ENCODE peak calls at places on chromosomes 13 and 19, in eight cellular contexts. One of them, this sample, is unnamed.

GRCh38 chr19:29969891-29970290 is 27.9 kb downstream of the URI1 start:
- DNase-seq in mucosa of gallbladder: no peak
- DNase-seq in dermis microvascular lymphatic vessel endothelial cell: no peak
- DNase-seq in aorta: no peak
- DNase-seq in MV-4-11: no peak
- DNase-seq in NCI-H774: no peak
- DNase-seq in activated gamma-delta T cell: no peak
- DNase-seq in uterus: no peak
- DNase-seq in this sample: no peak

GRCh38 chr19:861756-862528 is 2.5 kb downstream of the CFD start:
- DNase-seq in dermis microvascular lymphatic vessel endothelial cell: no peak
- DNase-seq in MV-4-11: peak; percentile 78
- DNase-seq in aorta: no peak
- DNase-seq in uterus: no peak
- DNase-seq in activated gamma-delta T cell: peak; percentile 54
- DNase-seq in mucosa of gallbladder: no peak
- DNase-seq in NCI-H774: peak; percentile 64
- DNase-seq in this sample: peak; percentile 74

GRCh38 chr19:45153339-45154063 is 7.3 kb downstream of the NKPD1 start:
- DNase-seq in uterus: peak; percentile 42
- DNase-seq in MV-4-11: no peak
- DNase-seq in activated gamma-delta T cell: no peak
- DNase-seq in dermis microvascular lymphatic vessel endothelial cell: no peak
- DNase-seq in NCI-H774: no peak
- DNase-seq in aorta: peak; percentile 78
- DNase-seq in mucosa of gallbladder: peak; percentile 21
- DNase-seq in this sample: peak; percentile 49

GRCh38 chr13:65768545-65768944 is 1461.6 kb downstream of the PCDH9 start:
- DNase-seq in mucosa of gallbladder: no peak
- DNase-seq in NCI-H774: no peak
- DNase-seq in aorta: no peak
- DNase-seq in MV-4-11: no peak
- DNase-seq in uterus: no peak
- DNase-seq in dermis microvascular lymphatic vessel endothelial cell: no peak
- DNase-seq in activated gamma-delta T cell: no peak
- DNase-seq in this sample: no peak

GRCh38 chr19:11378319-11379189 is 4.1 kb downstream of the SWSAP1 start:
- DNase-seq in MV-4-11: peak; percentile 18
- DNase-seq in aorta: no peak
- DNase-seq in NCI-H774: no peak
- DNase-seq in activated gamma-delta T cell: no peak
- DNase-seq in mucosa of gallbladder: no peak
- DNase-seq in uterus: no peak
- DNase-seq in dermis microvascular lymphatic vessel endothelial cell: no peak
- DNase-seq in this sample: peak; percentile 56

GRCh38 chr19:48569814-48570213 is 17.8 kb downstream of the SULT2B1 start:
- DNase-seq in MV-4-11: no peak
- DNase-seq in activated gamma-delta T cell: no peak
- DNase-seq in dermis microvascular lymphatic vessel endothelial cell: no peak
- DNase-seq in NCI-H774: no peak
- DNase-seq in mucosa of gallbladder: no peak
- DNase-seq in uterus: no peak
- DNase-seq in aorta: no peak
- DNase-seq in this sample: no peak

GRCh38 chr13:33676700-33677048 is 141.3 kb upstream of the RFC3 start:
- DNase-seq in NCI-H774: peak; percentile 18
- DNase-seq in mucosa of gallbladder: peak; percentile 49
- DNase-seq in uterus: peak; percentile 29
- DNase-seq in MV-4-11: peak; percentile 35
- DNase-seq in dermis microvascular lymphatic vessel endothelial cell: peak; percentile 67
- DNase-seq in activated gamma-delta T cell: no peak
- DNase-seq in aorta: no peak
- DNase-seq in this sample: peak; percentile 54

GRCh38 chr13:26185720-26186119 is 36.4 kb downstream of the RNF6 start:
- DNase-seq in NCI-H774: no peak
- DNase-seq in aorta: no peak
- DNase-seq in uterus: no peak
- DNase-seq in MV-4-11: no peak
- DNase-seq in activated gamma-delta T cell: no peak
- DNase-seq in mucosa of gallbladder: no peak
- DNase-seq in dermis microvascular lymphatic vessel endothelial cell: no peak
- DNase-seq in this sample: no peak

GRCh38 chr19:49881186-49881585 is 3.7 kb downstream of the TBC1D17 start:
- DNase-seq in NCI-H774: no peak
- DNase-seq in uterus: peak; percentile 17
- DNase-seq in MV-4-11: no peak
- DNase-seq in activated gamma-delta T cell: no peak
- DNase-seq in aorta: no peak
- DNase-seq in mucosa of gallbladder: no peak
- DNase-seq in dermis microvascular lymphatic vessel endothelial cell: no peak
- DNase-seq in this sample: no peak

GRCh38 chr13:50780201-50781015 is 63.1 kb downstream of the DLEU7 start:
- DNase-seq in MV-4-11: no peak
- DNase-seq in NCI-H774: no peak
- DNase-seq in dermis microvascular lymphatic vessel endothelial cell: no peak
- DNase-seq in uterus: no peak
- DNase-seq in aorta: no peak
- DNase-seq in activated gamma-delta T cell: no peak
- DNase-seq in mucosa of gallbladder: no peak
- DNase-seq in this sample: no peak

This sample was measured in RPMI8226.